ENCODE peak calls at places on chromosomes 7 and 10, in six cellular contexts. I, A, M, X, B and R are unnamed samples.

GRCh38 chr10:102419561-102420442 is 834 bp upstream of the FBXL15 start:
- DNase-seq in I (peak), M (peak), A (peak), B (peak), X (no peak), R (no peak)

GRCh38 chr10:128892005-128892404 is 575.0 kb upstream of the MGMT start:
- DNase-seq in A (no peak), B (no peak), X (no peak), M (no peak), I (no peak), R (no peak)

GRCh38 chr10:50605280-50606270 is 18.2 kb downstream of the SGMS1 start:
- DNase-seq in A (no peak), B (peak), X (peak), I (peak), M (no peak), R (no peak)

GRCh38 chr10:91652364-91652763 is 19.5 kb upstream of the PPP1R3C start:
- DNase-seq in B (peak), I (no peak), M (no peak), X (peak), A (no peak), R (no peak)

GRCh38 chr7:41930538-41931262 is 227.8 kb upstream of the INHBA start:
- DNase-seq in B (peak), A (no peak), M (no peak), X (no peak), I (no peak), R (no peak)

GRCh38 chr10:104650072-104650471 is 9.0 kb downstream of the SORCS3 start:
- DNase-seq in B (peak), A (no peak), I (no peak), X (no peak), M (no peak), R (no peak)

GRCh38 chr7:158017226-158018060 is 570.2 kb downstream of the PTPRN2 start:
- DNase-seq in A (no peak), I (no peak), B (no peak), X (no peak), M (peak), R (no peak)

GRCh38 chr7:79272938-79273337 is 180.5 kb downstream of the MAGI2 start:
- DNase-seq in I (no peak), X (no peak), A (no peak), M (no peak), B (no peak), R (no peak)

GRCh38 chr10:34731885-34732701 is 83.0 kb downstream of the PARD3 start:
- DNase-seq in X (peak), I (peak), A (no peak), M (no peak), B (peak), R (no peak)

GRCh38 chr10:29064665-29065064 is 224.2 kb upstream of the LYZL1 start:
- DNase-seq in B (no peak), M (no peak), A (no peak), X (no peak), I (no peak), R (no peak)

GRCh38 chr7:33673029-33673700 is 232.2 kb upstream of the BMPER start:
- DNase-seq in A (no peak), M (no peak), X (no peak), I (no peak), B (peak), R (no peak)

GRCh38 chr7:47988496-47989386 is 9.3 kb upstream of the HUS1 start:
- DNase-seq in I (no peak), A (no peak), B (peak), M (no peak), X (no peak), R (no peak)

GRCh38 chr10:43410345-43410744 is 1.4 kb upstream of the HNRNPF start:
- DNase-seq in M (no peak), B (no peak), A (no peak), I (no peak), X (no peak), R (no peak)

GRCh38 chr10:63573068-63573697 is 52.0 kb downstream of the REEP3 start:
- DNase-seq in B (no peak), A (no peak), M (no peak), X (no peak), I (no peak), R (no peak)

GRCh38 chr7:39910108-39910869 is 39.8 kb upstream of the CDK13 start:
- DNase-seq in A (no peak), X (peak), B (no peak), M (no peak), I (peak), R (peak)

GRCh38 chr7:122572706-122573105 is 126.2 kb downstream of the RNF133 start:
- DNase-seq in M (no peak), I (no peak), X (no peak), B (no peak), A (no peak), R (no peak)

GRCh38 chr7:156752371-156753297 is 112.1 kb downstream of the RNF32 start:
- DNase-seq in A (no peak), X (no peak), B (no peak), I (peak), M (no peak), R (no peak)

GRCh38 chr10:61028861-61029361 is 84.9 kb upstream of the RHOBTB1 start:
- DNase-seq in B (no peak), A (no peak), X (no peak), I (no peak), M (no peak), R (no peak)

GRCh38 chr7:135512135-135512887 is 2.4 kb upstream of the CNOT4 start:
- DNase-seq in I (peak), A (no peak), B (peak), X (no peak), M (no peak), R (peak)

GRCh38 chr7:107594961-107595737 is 15.1 kb downstream of the BCAP29 start:
- DNase-seq in A (no peak), I (peak), B (no peak), X (peak), M (no peak), R (no peak)